ENCODE peak calls at places on chromosomes 6 and 20, in seven cellular contexts. I is cardiac fibroblast, X is GM23338, U is GM18507, L is HEK293T, Z is NCI-H510A treated with DMSO at 0.1 percent for 48 hours, F is amygdala. H is an unnamed sample.

GRCh38 chr6:44219053-44219814 is 2.5 kb downstream of the MYMX start:
- DNase-seq in I (peak; percentile 71), X (peak; percentile 97), U (peak; percentile 57), L (peak; percentile 66), Z (peak; percentile 94), F (peak; percentile 44), H (peak; percentile 93)

GRCh38 chr6:16288163-16288562 is 49.8 kb downstream of the GMPR start:
- DNase-seq in I (no peak), X (no peak), U (no peak), L (no peak), Z (no peak), F (no peak), H (no peak)

GRCh38 chr6:77565370-77565769 is 87.5 kb upstream of the MEI4 start:
- DNase-seq in I (no peak), X (no peak), U (no peak), L (no peak), Z (no peak), F (no peak), H (no peak)

GRCh38 chr6:154156135-154156948 is 117.3 kb downstream of the OPRM1 start:
- DNase-seq in I (peak; percentile 49), X (peak; percentile 70), U (no peak), L (peak; percentile 73), Z (peak; percentile 83), F (no peak), H (peak; percentile 51)

GRCh38 chr6:9224539-9224938 is 789.2 kb upstream of the SLC35B3 start:
- DNase-seq in I (no peak), X (no peak), U (no peak), L (no peak), Z (no peak), F (no peak), H (no peak)

GRCh38 chr6:148364056-148364844 is 21.6 kb downstream of the SASH1 start:
- DNase-seq in I (peak; percentile 90), X (no peak), U (no peak), L (no peak), Z (no peak), F (no peak), H (no peak)

GRCh38 chr6:133609404-133610270 is 279.3 kb upstream of the TCF21 start:
- DNase-seq in I (peak; percentile 98), X (no peak), U (no peak), L (no peak), Z (no peak), F (no peak), H (no peak)

GRCh38 chr20:17633221-17633849 is 48.7 kb downstream of the RRBP1 start:
- DNase-seq in I (no peak), X (no peak), U (no peak), L (no peak), Z (no peak), F (no peak), H (no peak)

GRCh38 chr6:108080010-108080780 is 5.7 kb upstream of the OSTM1 start:
- DNase-seq in I (peak; percentile 59), X (peak; percentile 54), U (no peak), L (no peak), Z (no peak), F (no peak), H (peak; percentile 75)

GRCh38 chr20:4898282-4898681 is 103.0 kb downstream of the SLC23A2 start:
- DNase-seq in I (peak; percentile 73), X (no peak), U (no peak), L (no peak), Z (no peak), F (no peak), H (no peak)

GRCh38 chr6:132713355-132714134 is at the start of gene VNN1:
- DNase-seq in I (no peak), X (no peak), U (no peak), L (no peak), Z (no peak), F (no peak), H (no peak)

GRCh38 chr6:125512621-125513020 is 210.9 kb upstream of the HDDC2 start:
- DNase-seq in I (no peak), X (peak; percentile 72), U (no peak), L (peak; percentile 45), Z (no peak), F (no peak), H (peak; percentile 42)

GRCh38 chr6:139820191-139820590 is 445.7 kb upstream of the CITED2 start:
- DNase-seq in I (peak; percentile 41), X (no peak), U (no peak), L (no peak), Z (no peak), F (no peak), H (no peak)

GRCh38 chr6:157194643-157195042 is 128.7 kb downstream of the TMEM242 start:
- DNase-seq in I (peak; percentile 11), X (no peak), U (no peak), L (no peak), Z (no peak), F (no peak), H (no peak)

GRCh38 chr20:24546232-24546892 is 76.9 kb downstream of the SYNDIG1 start:
- DNase-seq in I (no peak), X (no peak), U (no peak), L (no peak), Z (no peak), F (no peak), H (no peak)

GRCh38 chr6:145119091-145119490 is 616.2 kb downstream of the EPM2A start:
- DNase-seq in I (no peak), X (no peak), U (no peak), L (no peak), Z (no peak), F (no peak), H (peak; percentile 30)

GRCh38 chr6:41371992-41372525 is 36.7 kb downstream of the NCR2 start:
- DNase-seq in I (peak; percentile 21), X (peak; percentile 70), U (no peak), L (no peak), Z (peak; percentile 13), F (no peak), H (no peak)

GRCh38 chr20:45052698-45053440 is 48.1 kb downstream of the KCNS1 start:
- DNase-seq in I (peak; percentile 69), X (no peak), U (no peak), L (no peak), Z (no peak), F (no peak), H (no peak)

GRCh38 chr6:45722876-45723275 is 292.8 kb downstream of the CLIC5 start:
- DNase-seq in I (no peak), X (no peak), U (no peak), L (no peak), Z (no peak), F (no peak), H (no peak)

GRCh38 chr6:158387578-158387977 is 75.3 kb downstream of the TULP4 start:
- DNase-seq in I (no peak), X (no peak), U (no peak), L (no peak), Z (no peak), F (no peak), H (no peak)

GRCh38 chr6:89044988-89045387 is 35.6 kb upstream of the PNRC1 start:
- DNase-seq in I (no peak), X (no peak), U (no peak), L (no peak), Z (no peak), F (peak; percentile 2), H (no peak)

H was measured in NCI-H146.